ENCODE peak calls at places on chromosomes 7 and 10, in eight cellular contexts. J, G, R, V, Q, O, F and P are unnamed samples.

GRCh38 chr10:14592026-14592425 is 182.7 kb downstream of the FAM107B start:
- DNase-seq in J (no peak), G (no peak), R (no peak), V (no peak), Q (no peak), O (no peak), F (no peak), P (peak)

GRCh38 chr10:79129361-79129997 is 60.7 kb downstream of the ZMIZ1 start:
- DNase-seq in J (peak), G (no peak), R (no peak), V (no peak), Q (no peak), O (peak), F (no peak), P (no peak)

GRCh38 chr10:43074827-43075611 is 1.9 kb upstream of the RET start:
- DNase-seq in J (no peak), G (no peak), R (no peak), V (no peak), Q (no peak), O (no peak), F (no peak), P (no peak)

GRCh38 chr7:7274782-7275181 is 92.4 kb downstream of the C1GALT1 start:
- DNase-seq in J (no peak), G (no peak), R (no peak), V (no peak), Q (no peak), O (no peak), F (peak), P (peak)

GRCh38 chr7:150992833-150993302 is 2.1 kb downstream of the NOS3 start:
- DNase-seq in J (no peak), G (no peak), R (no peak), V (no peak), Q (no peak), O (peak), F (no peak), P (no peak)

GRCh38 chr10:69438531-69439349 is 12.5 kb upstream of the TSPAN15 start:
- DNase-seq in J (peak), G (no peak), R (no peak), V (no peak), Q (no peak), O (no peak), F (no peak), P (peak)

GRCh38 chr10:99852481-99853213 is 70.2 kb downstream of the ABCC2 start:
- DNase-seq in J (no peak), G (no peak), R (no peak), V (no peak), Q (no peak), O (no peak), F (no peak), P (no peak)

GRCh38 chr7:130063036-130063435 is 7.3 kb upstream of the KLHDC10 start:
- DNase-seq in J (peak), G (no peak), R (peak), V (no peak), Q (no peak), O (peak), F (no peak), P (peak)

GRCh38 chr10:111316607-111317006 is 239.8 kb downstream of the ADRA2A start:
- DNase-seq in J (no peak), G (no peak), R (no peak), V (no peak), Q (no peak), O (peak), F (no peak), P (no peak)

GRCh38 chr10:26637521-26638275 is 59.8 kb upstream of the PDSS1 start:
- DNase-seq in J (no peak), G (no peak), R (no peak), V (no peak), Q (no peak), O (no peak), F (no peak), P (no peak)

GRCh38 chr10:126133906-126134703 is 237.7 kb downstream of the FANK1 start:
- DNase-seq in J (no peak), G (no peak), R (no peak), V (peak), Q (peak), O (no peak), F (peak), P (peak)

GRCh38 chr10:112435013-112435619 is 11.6 kb downstream of the ZDHHC6 start:
- DNase-seq in J (peak), G (no peak), R (no peak), V (no peak), Q (no peak), O (no peak), F (no peak), P (peak)

GRCh38 chr10:83764681-83765080 is 374.6 kb upstream of the GHITM start:
- DNase-seq in J (no peak), G (no peak), R (no peak), V (no peak), Q (no peak), O (no peak), F (no peak), P (peak)

GRCh38 chr10:86979977-86980448 is 11.7 kb downstream of the ADIRF start:
- DNase-seq in J (no peak), G (no peak), R (no peak), V (no peak), Q (no peak), O (no peak), F (peak), P (no peak)

GRCh38 chr10:34729619-34730018 is 85.5 kb downstream of the PARD3 start:
- DNase-seq in J (no peak), G (no peak), R (no peak), V (no peak), Q (no peak), O (peak), F (no peak), P (no peak)